ENCODE peak calls at places on chromosomes 7 and 10, in five cellular contexts. X, Q, P, G and B are unnamed samples.

GRCh38 chr10:501596-501995 is 187.9 kb downstream of the DIP2C start:
- DNase-seq in X (peak), Q (no peak), P (no peak), G (no peak), B (peak)

GRCh38 chr10:84190621-84191020 is 3.7 kb upstream of the CDHR1 start:
- DNase-seq in X (no peak), Q (no peak), P (no peak), G (no peak), B (no peak)

GRCh38 chr10:27742195-27742925 is 3.3 kb downstream of the MKX start:
- DNase-seq in X (peak), Q (peak), P (no peak), G (peak), B (peak)

GRCh38 chr7:16071246-16071857 is 350.0 kb downstream of the CRPPA start:
- DNase-seq in X (peak), Q (peak), P (peak), G (peak), B (peak)

GRCh38 chr10:131400518-131400917 is 89.0 kb upstream of the TCERG1L start:
- DNase-seq in X (no peak), Q (no peak), P (no peak), G (no peak), B (no peak)

GRCh38 chr7:20228654-20229053 is 11.5 kb upstream of the MACC1 start:
- DNase-seq in X (no peak), Q (no peak), P (no peak), G (no peak), B (peak)

GRCh38 chr10:104253106-104253505 is 1.6 kb upstream of the GSTO1 start:
- DNase-seq in X (no peak), Q (no peak), P (no peak), G (no peak), B (no peak)

GRCh38 chr10:24680647-24681475 is 42.8 kb downstream of the ARHGAP21 start:
- DNase-seq in X (no peak), Q (no peak), P (no peak), G (no peak), B (no peak)

GRCh38 chr7:80721880-80722595 is 83.6 kb downstream of the CD36 start:
- DNase-seq in X (peak), Q (no peak), P (no peak), G (no peak), B (peak)

GRCh38 chr7:151901828-151902227 is 24.9 kb upstream of the PRKAG2 start:
- DNase-seq in X (no peak), Q (no peak), P (no peak), G (no peak), B (no peak)

GRCh38 chr7:47627580-47628283 is 45.8 kb upstream of the TNS3 start:
- DNase-seq in X (no peak), Q (no peak), P (no peak), G (no peak), B (no peak)

GRCh38 chr7:100174582-100174981 is 2.6 kb downstream of the GPC2 start:
- DNase-seq in X (no peak), Q (no peak), P (no peak), G (no peak), B (no peak)

GRCh38 chr10:117221156-117221711 is 19.7 kb upstream of the SLC18A2 start:
- DNase-seq in X (peak), Q (no peak), P (no peak), G (no peak), B (peak)

GRCh38 chr7:142753366-142753765 is 4.1 kb downstream of the PRSS1 start:
- DNase-seq in X (no peak), Q (no peak), P (no peak), G (no peak), B (no peak)

GRCh38 chr10:29634105-29634504 is 666 bp downstream of the SVIL start:
- DNase-seq in X (peak), Q (no peak), P (no peak), G (no peak), B (no peak)

GRCh38 chr10:110864662-110865140 is 7.0 kb upstream of the PDCD4 start:
- DNase-seq in X (no peak), Q (no peak), P (no peak), G (no peak), B (peak)

GRCh38 chr10:110803830-110804338 is 67.8 kb upstream of the PDCD4 start:
- DNase-seq in X (peak), Q (peak), P (no peak), G (peak), B (peak)

GRCh38 chr10:97499561-97500296 is 1.0 kb downstream of the UBTD1 start:
- DNase-seq in X (peak), Q (peak), P (no peak), G (no peak), B (no peak)

GRCh38 chr7:18762189-18762588 is 266.6 kb downstream of the HDAC9 start:
- DNase-seq in X (no peak), Q (no peak), P (no peak), G (no peak), B (no peak)

GRCh38 chr7:43292384-43292783 is 179.9 kb downstream of the HECW1 start:
- DNase-seq in X (no peak), Q (no peak), P (no peak), G (no peak), B (no peak)

GRCh38 chr10:19906108-19906791 is 90.0 kb downstream of the PLXDC2 start:
- DNase-seq in X (no peak), Q (no peak), P (no peak), G (no peak), B (no peak)

GRCh38 chr10:47044741-47045140 is 133.5 kb downstream of the PTPN20 start:
- DNase-seq in X (no peak), Q (no peak), P (no peak), G (no peak), B (no peak)

GRCh38 chr10:95767884-95768556 is 12.1 kb downstream of the ENTPD1 start:
- DNase-seq in X (no peak), Q (no peak), P (peak), G (no peak), B (no peak)

GRCh38 chr7:18689535-18689934 is 194.0 kb downstream of the HDAC9 start:
- DNase-seq in X (no peak), Q (no peak), P (no peak), G (no peak), B (no peak)

GRCh38 chr7:95476904-95477594 is 8.7 kb upstream of the ASB4 start:
- DNase-seq in X (peak), Q (peak), P (peak), G (peak), B (peak)

GRCh38 chr7:70474639-70475234 is 657.2 kb upstream of the GALNT17 start:
- DNase-seq in X (no peak), Q (peak), P (no peak), G (no peak), B (peak)

GRCh38 chr10:11586170-11586569 is 25.3 kb downstream of the USP6NL start:
- DNase-seq in X (no peak), Q (no peak), P (no peak), G (no peak), B (no peak)

GRCh38 chr7:69635572-69636190 is 37.4 kb downstream of the AUTS2 start:
- DNase-seq in X (no peak), Q (no peak), P (no peak), G (no peak), B (peak)

GRCh38 chr10:102342462-102342861 is 53.0 kb upstream of the NFKB2 start:
- DNase-seq in X (peak), Q (no peak), P (no peak), G (no peak), B (peak)